ENCODE peak calls at places on chromosomes 11 and 22, in four cellular contexts. F is A549, M is K562, A is GM12878. G is an unnamed sample.

GRCh38 chr11:93089474-93090102 is 108.2 kb downstream of the SLC36A4 start:
- DNase-seq in F (peak), M (peak), A (no peak), G (peak)

GRCh38 chr22:50688448-50688847 is 15.8 kb downstream of the SHANK3 start:
- DNase-seq in F (no peak), M (no peak), A (no peak), G (no peak)

GRCh38 chr11:66313321-66314185 is 3.3 kb downstream of the CD248 start:
- DNase-seq in F (no peak), M (no peak), A (no peak), G (peak)

GRCh38 chr22:47143249-47143938 is 380.9 kb downstream of the TBC1D22A start:
- DNase-seq in F (no peak), M (no peak), A (no peak), G (no peak)

GRCh38 chr11:104661481-104661880 is 236.8 kb downstream of the CASP12 start:
- DNase-seq in F (no peak), M (peak), A (no peak), G (no peak)

GRCh38 chr11:65558785-65559509 is 788 bp upstream of the LTBP3 start:
- DNase-seq in F (peak), M (no peak), A (no peak), G (peak)

GRCh38 chr22:20494978-20495860 is at the start of gene KLHL22:
- DNase-seq in F (no peak), M (no peak), A (no peak), G (peak)

GRCh38 chr11:120877746-120878365 is 146.0 kb upstream of the TBCEL start:
- DNase-seq in F (no peak), M (no peak), A (no peak), G (no peak)

GRCh38 chr11:111302298-111302697 is 4.0 kb downstream of the POU2AF3 start:
- DNase-seq in F (no peak), M (no peak), A (no peak), G (no peak)

GRCh38 chr11:31045335-31045734 is 324.2 kb downstream of the DCDC1 start:
- DNase-seq in F (peak), M (no peak), A (no peak), G (no peak)

GRCh38 chr11:48170840-48171233 is 45.8 kb upstream of the OR4B1 start:
- DNase-seq in F (no peak), M (no peak), A (no peak), G (peak)

GRCh38 chr11:114192841-114193389 is 103.3 kb upstream of the NNMT start:
- DNase-seq in F (no peak), M (peak), A (no peak), G (no peak)

GRCh38 chr11:36289226-36289852 is at the start of gene COMMD9:
- DNase-seq in F (peak), M (peak), A (peak), G (peak)

GRCh38 chr11:4178813-4179662 is 84.4 kb downstream of the RRM1 start:
- DNase-seq in F (no peak), M (no peak), A (no peak), G (no peak)

GRCh38 chr11:35173011-35173511 is 34.1 kb downstream of the CD44 start:
- DNase-seq in F (no peak), M (no peak), A (peak), G (peak)

GRCh38 chr22:45638834-45639746 is 32.5 kb upstream of the ATXN10 start:
- DNase-seq in F (peak), M (peak), A (no peak), G (no peak)

GRCh38 chr22:19872779-19873137 is 18.1 kb upstream of the GNB1L start:
- DNase-seq in F (no peak), M (no peak), A (no peak), G (no peak)

GRCh38 chr11:134657631-134658030 is 245.6 kb upstream of the B3GAT1 start:
- DNase-seq in F (no peak), M (no peak), A (no peak), G (no peak)

GRCh38 chr11:74154621-74155281 is 16.1 kb downstream of the C2CD3 start:
- DNase-seq in F (peak), M (no peak), A (no peak), G (no peak)

GRCh38 chr11:17013548-17014320 is 480 bp downstream of the PLEKHA7 start:
- DNase-seq in F (no peak), M (no peak), A (no peak), G (no peak)

GRCh38 chr11:65717906-65718305 is 2.7 kb downstream of the RNASEH2C start:
- DNase-seq in F (no peak), M (no peak), A (no peak), G (no peak)

GRCh38 chr11:69797156-69797555 is 22.0 kb upstream of the FGF4 start:
- DNase-seq in F (peak), M (no peak), A (no peak), G (no peak)

GRCh38 chr11:31641477-31642062 is 132.0 kb downstream of the ELP4 start:
- DNase-seq in F (peak), M (peak), A (no peak), G (peak)

GRCh38 chr22:40747361-40747760 is 68.1 kb downstream of the MCHR1 start:
- DNase-seq in F (no peak), M (no peak), A (no peak), G (no peak)

GRCh38 chr11:35540526-35540925 is 15.1 kb upstream of the PAMR1 start:
- DNase-seq in F (no peak), M (no peak), A (no peak), G (peak)

GRCh38 chr22:23774922-23775436 is 2.3 kb downstream of the MMP11 start:
- DNase-seq in F (peak), M (no peak), A (no peak), G (peak)

GRCh38 chr11:115198301-115198700 is 305.9 kb downstream of the CADM1 start:
- DNase-seq in F (no peak), M (no peak), A (no peak), G (peak)

GRCh38 chr22:37229805-37230672 is 14.0 kb downstream of the RAC2 start:
- DNase-seq in F (no peak), M (peak), A (peak), G (peak)

GRCh38 chr11:115078461-115079438 is 400.4 kb downstream of the NXPE2 start:
- DNase-seq in F (no peak), M (no peak), A (no peak), G (no peak)

GRCh38 chr11:66336234-66337102 is at the start of gene RIN1:
- DNase-seq in F (peak), M (peak), A (peak), G (peak)

GRCh38 chr22:19984201-19984753 is 32.3 kb downstream of the ARVCF start:
- DNase-seq in F (peak), M (peak), A (no peak), G (peak)

GRCh38 chr11:8759634-8760033 is 77.0 kb downstream of the RPL27A start:
- DNase-seq in F (no peak), M (no peak), A (no peak), G (no peak)

DNA sequence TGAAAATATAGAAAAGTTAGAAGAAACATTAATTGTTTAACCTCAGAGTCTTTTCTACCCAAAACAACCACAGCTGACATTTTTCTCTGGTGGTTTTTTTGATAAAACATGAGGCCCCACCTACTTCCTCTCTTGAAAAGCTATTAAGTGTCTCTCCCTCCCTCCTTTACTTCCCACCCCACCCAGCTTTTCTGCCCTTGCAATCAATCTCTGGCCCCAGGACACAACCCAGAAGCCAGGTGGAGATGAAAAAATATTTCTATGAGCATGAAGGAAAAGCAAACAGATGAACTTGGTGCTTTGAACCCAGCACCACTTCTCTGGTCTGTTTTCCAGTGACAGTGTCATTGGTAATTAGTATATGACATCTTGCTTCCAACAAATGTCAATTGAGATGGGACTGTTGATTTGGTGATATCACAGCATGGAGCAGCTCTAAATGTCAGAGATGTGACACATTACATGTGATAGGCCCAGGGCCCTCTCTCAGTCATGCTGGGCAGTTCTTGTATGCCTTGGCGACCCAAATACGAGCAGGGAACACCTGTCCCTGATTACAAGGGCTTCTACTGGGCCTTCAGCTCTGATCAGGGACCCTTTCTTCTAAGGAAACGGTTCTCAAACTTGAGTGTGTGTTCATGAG is 23.9 kb upstream of the TMPRSS13 start:
- DNase-seq in F (no peak), M (peak), A (no peak), G (no peak)
- TF ChIP-seq ELK1 in F (no peak), M (no peak), A (no peak), G (no peak)

GRCh38 chr22:48653929-48654328 is 1173.7 kb downstream of the BRD1 start:
- DNase-seq in F (no peak), M (no peak), A (no peak), G (no peak)
- TF ChIP-seq ELK1 in F (no peak), M (no peak), A (no peak), G (no peak)

GRCh38 chr11:71207996-71208774 is 44.2 kb downstream of the SHANK2 start:
- DNase-seq in F (no peak), M (no peak), A (no peak), G (no peak)
- TF ChIP-seq ELK1 in F (no peak), M (no peak), A (no peak), G (no peak)

GRCh38 chr11:12811861-12812260 is 137.6 kb downstream of the TEAD1 start:
- DNase-seq in F (no peak), M (no peak), A (no peak), G (no peak)

GRCh38 chr11:12812849-12813248 is 138.6 kb downstream of the TEAD1 start:
- DNase-seq in F (no peak), M (peak), A (no peak), G (no peak)

GRCh38 chr11:12815931-12816494 is 141.8 kb downstream of the TEAD1 start:
- DNase-seq in F (no peak), M (no peak), A (no peak), G (no peak)

GRCh38 chr11:12815150-12815523 is 140.9 kb downstream of the TEAD1 start:
- DNase-seq in F (no peak), M (no peak), A (no peak), G (no peak)

DNA sequence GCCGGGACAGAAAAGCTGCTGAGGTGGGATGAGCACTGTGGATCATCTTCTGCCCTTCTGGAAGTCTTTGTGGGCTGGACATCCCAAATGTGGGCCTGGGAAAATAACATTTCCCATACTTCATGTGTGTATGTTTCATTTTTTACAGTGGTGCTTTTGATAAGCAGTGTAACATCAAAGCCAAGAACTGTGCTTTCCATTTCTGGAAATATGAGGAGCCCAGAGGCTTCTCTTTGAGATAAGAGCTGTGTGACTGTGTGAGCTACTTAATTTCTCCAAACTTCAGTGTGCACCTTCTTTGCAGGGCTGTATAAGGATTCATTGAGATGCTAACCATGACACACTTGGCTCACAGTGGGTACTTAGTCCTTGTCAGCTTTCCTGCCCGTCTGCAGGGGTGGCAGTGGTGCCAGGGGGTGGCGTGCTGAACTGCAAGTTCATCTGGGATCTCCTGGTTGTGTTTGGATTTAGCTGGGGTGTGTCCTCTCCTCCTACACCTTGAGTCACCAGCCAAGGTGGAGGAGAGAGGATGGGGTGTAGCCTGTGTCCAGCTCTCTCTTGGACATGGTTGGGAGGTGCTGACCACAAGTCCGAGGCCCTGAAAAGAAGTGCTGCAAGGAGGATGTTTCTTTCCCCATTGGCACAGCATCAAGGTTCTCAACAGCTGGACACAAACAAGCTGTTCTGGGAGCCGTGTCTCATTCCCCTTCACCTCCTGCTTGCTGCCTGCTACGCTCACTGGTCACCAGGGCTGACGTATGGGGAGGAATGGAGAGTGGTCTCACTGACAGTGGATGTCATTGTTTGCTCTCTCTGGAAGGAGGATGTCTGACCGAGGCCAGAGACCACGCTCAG is 139.4 kb downstream of the TEAD1 start:
- DNase-seq in F (peak), M (peak), A (no peak), G (peak)
- TF ChIP-seq ELK1 in F (no peak), M (no peak), A (no peak), G (no peak)

DNA sequence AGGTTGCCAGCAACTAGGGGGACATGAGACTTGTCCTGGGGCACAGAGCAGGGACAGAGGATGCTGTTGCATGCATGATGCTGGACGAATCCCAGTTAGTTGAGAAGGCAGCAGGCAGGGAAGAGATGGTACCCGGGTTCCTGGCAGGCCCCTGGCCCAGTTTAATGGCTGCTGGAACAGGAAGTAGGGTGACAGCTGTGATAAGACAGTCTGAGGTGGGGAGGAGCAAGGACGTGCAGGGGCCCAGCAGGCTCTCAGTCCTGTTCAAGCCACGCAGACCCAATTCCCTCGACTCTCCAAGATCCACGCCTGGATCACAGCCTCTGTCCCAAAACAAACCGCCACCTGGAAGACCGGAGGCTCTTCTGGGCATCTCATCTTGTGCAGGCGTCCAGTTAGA is 32.0 kb downstream of the LRRC10B start:
- DNase-seq in F (no peak), M (peak), A (no peak), G (no peak)
- TF ChIP-seq ELK1 in F (no peak), M (no peak), A (no peak), G (no peak)